ENCODE peak calls at places on chromosome 5, in five cellular contexts. Y is SK-N-SH, R is endothelial cell, S is GM13977, H is mammary epithelial cell. C is an unnamed sample.

GRCh38 chr5:16852251-16853005 is 83.7 kb downstream of the MYO10 start:
- DNase-seq in H (no peak), R (no peak), Y (no peak), S (no peak), C (no peak)

GRCh38 chr5:75374394-75374814 is 37.4 kb downstream of the HMGCR start:
- DNase-seq in R (no peak), S (no peak), Y (no peak), H (no peak), C (no peak)

GRCh38 chr5:177985430-177986040 is 10.5 kb downstream of the PROP1 start:
- DNase-seq in Y (no peak), S (no peak), R (no peak), H (no peak), C (no peak)

GRCh38 chr5:164600166-164600715 is 1094.8 kb downstream of the MAT2B start:
- DNase-seq in H (peak), S (no peak), Y (no peak), R (no peak), C (no peak)

GRCh38 chr5:1557114-1557873 is 33.5 kb upstream of the LPCAT1 start:
- DNase-seq in S (peak), H (no peak), Y (no peak), R (no peak), C (no peak)

GRCh38 chr5:662751-663435 is 30.3 kb downstream of the TPPP start:
- DNase-seq in R (no peak), H (no peak), S (no peak), Y (no peak), C (no peak)

GRCh38 chr5:151617841-151618710 is 26.9 kb upstream of the FAT2 start:
- DNase-seq in S (no peak), R (no peak), H (peak), Y (no peak), C (peak)

GRCh38 chr5:155193018-155193417 is 179.5 kb downstream of the KIF4B start:
- DNase-seq in S (no peak), Y (no peak), R (no peak), H (peak), C (peak)

GRCh38 chr5:4095918-4096630 is 500.4 kb downstream of the IRX1 start:
- DNase-seq in R (no peak), H (no peak), S (no peak), Y (no peak), C (no peak)

GRCh38 chr5:104998572-104998971 is 1436.0 kb upstream of the NUDT12 start:
- DNase-seq in Y (no peak), H (no peak), S (no peak), R (no peak), C (no peak)

GRCh38 chr5:110651507-110651906 is 75.0 kb downstream of the TMEM232 start:
- DNase-seq in Y (no peak), H (no peak), S (no peak), R (no peak), C (no peak)

GRCh38 chr5:174151579-174152181 is 106.2 kb downstream of the NSG2 start:
- DNase-seq in Y (no peak), H (no peak), R (no peak), S (no peak), C (no peak)

GRCh38 chr5:151005187-151005974 is 15.0 kb upstream of the GPX3 start:
- DNase-seq in S (no peak), R (no peak), Y (no peak), H (no peak), C (no peak)

GRCh38 chr5:126370796-126371718 is 52.2 kb upstream of the GRAMD2B start:
- DNase-seq in H (peak), S (no peak), R (no peak), Y (peak), C (peak)

GRCh38 chr5:172029876-172030275 is 23.4 kb upstream of the FBXW11 start:
- DNase-seq in S (no peak), R (no peak), Y (no peak), H (no peak), C (no peak)

GRCh38 chr5:111680737-111681413 is 76.1 kb downstream of the NREP start:
- DNase-seq in H (peak), R (no peak), S (no peak), Y (peak), C (peak)

GRCh38 chr5:124639095-124639665 is 107.3 kb downstream of the ZNF608 start:
- DNase-seq in S (no peak), R (no peak), H (no peak), Y (no peak), C (no peak)

GRCh38 chr5:1111727-1112289 is at the start of gene SLC12A7:
- DNase-seq in Y (peak), R (peak), H (peak), S (peak), C (peak)

GRCh38 chr5:41156739-41157138 is 56.6 kb downstream of the C6 start:
- DNase-seq in H (no peak), Y (no peak), S (no peak), R (no peak), C (no peak)

GRCh38 chr5:57524661-57525060 is 42.0 kb upstream of the ACTBL2 start:
- DNase-seq in S (no peak), Y (no peak), R (no peak), H (no peak), C (no peak)

GRCh38 chr5:423233-423565 is 19.8 kb upstream of the EXOC3 start:
- DNase-seq in Y (no peak), S (no peak), R (no peak), H (no peak), C (no peak)

GRCh38 chr5:138339086-138339456 is 1.0 kb downstream of the FAM53C start:
- DNase-seq in H (no peak), Y (no peak), R (peak), S (peak), C (peak)

GRCh38 chr5:159504106-159504856 is 174.0 kb upstream of the IL12B start:
- DNase-seq in S (no peak), H (no peak), R (no peak), Y (no peak), C (no peak)

GRCh38 chr5:88826959-88827585 is 55.9 kb downstream of the MEF2C start:
- DNase-seq in S (no peak), H (peak), R (peak), Y (no peak), C (peak)

GRCh38 chr5:1213508-1214162 is 11.5 kb upstream of the SLC6A18 start:
- DNase-seq in Y (no peak), R (no peak), S (no peak), H (no peak), C (no peak)

GRCh38 chr5:114325552-114325951 is 36.3 kb upstream of the KCNN2 start:
- DNase-seq in R (no peak), S (no peak), Y (no peak), H (peak), C (peak)

GRCh38 chr5:42970636-42971559 is 69.2 kb downstream of the ANXA2R start:
- DNase-seq in H (no peak), S (no peak), R (peak), Y (no peak), C (no peak)

GRCh38 chr5:82257729-82258128 is 20.4 kb downstream of the RPS23 start:
- DNase-seq in R (no peak), H (no peak), S (no peak), Y (no peak), C (no peak)

GRCh38 chr5:150261231-150261630 is 28.3 kb downstream of the CAMK2A start:
- DNase-seq in S (no peak), H (no peak), Y (no peak), R (no peak), C (no peak)

GRCh38 chr5:32339198-32339597 is 26.5 kb upstream of the MTMR12 start:
- DNase-seq in R (no peak), S (no peak), H (peak), Y (no peak), C (no peak)

GRCh38 chr5:32964246-32964645 is 253.1 kb downstream of the NPR3 start:
- DNase-seq in Y (no peak), H (peak), S (no peak), R (no peak), C (no peak)

GRCh38 chr5:67287795-67288194 is 91.2 kb upstream of the CD180 start:
- DNase-seq in R (no peak), S (no peak), Y (no peak), H (no peak), C (no peak)

GRCh38 chr5:180376511-180376910 is 23.4 kb upstream of the GFPT2 start:
- DNase-seq in S (no peak), H (no peak), Y (peak), R (no peak), C (no peak)

GRCh38 chr5:132961887-132962286 is 1.5 kb downstream of the AFF4 start:
- DNase-seq in S (no peak), R (no peak), H (peak), Y (no peak), C (no peak)

GRCh38 chr5:174323878-174324281 is 278.4 kb downstream of the NSG2 start:
- DNase-seq in S (peak), Y (peak), H (peak), R (peak), C (peak)

GRCh38 chr5:52799358-52799982 is 11.8 kb downstream of the ITGA1 start:
- DNase-seq in R (peak), S (no peak), Y (peak), H (no peak), C (no peak)

GRCh38 chr5:61301820-61302563 is 30.1 kb upstream of the ZSWIM6 start:
- DNase-seq in H (peak), R (no peak), Y (no peak), S (no peak), C (peak)

GRCh38 chr5:179827684-179828083 is 7.0 kb downstream of the SQSTM1 start:
- DNase-seq in H (peak), S (no peak), Y (peak), R (no peak), C (no peak)

GRCh38 chr5:169139381-169140125 is 161.4 kb downstream of the SLIT3 start:
- DNase-seq in R (no peak), H (no peak), S (no peak), Y (no peak), C (peak)

GRCh38 chr5:119022017-119022745 is 33.8 kb upstream of the DTWD2 start:
- DNase-seq in R (no peak), H (peak), Y (peak), S (peak), C (no peak)
- TF ChIP-seq CTCF in R (no peak), H (peak), Y (peak), S (peak), C (peak)

GRCh38 chr5:148135091-148136048 is 33.0 kb upstream of the SPINK14 start:
- DNase-seq in S (no peak), Y (no peak), R (no peak), H (no peak), C (no peak)

GRCh38 chr5:148145916-148146315 is 22.4 kb upstream of the SPINK14 start:
- DNase-seq in R (peak), S (no peak), H (peak), Y (no peak), C (peak)

GRCh38 chr5:148146487-148146886 is 21.9 kb upstream of the SPINK14 start:
- DNase-seq in H (no peak), S (no peak), Y (no peak), R (no peak), C (no peak)

GRCh38 chr5:148141645-148142044 is 26.7 kb upstream of the SPINK14 start:
- DNase-seq in R (no peak), Y (no peak), S (no peak), H (no peak), C (no peak)

GRCh38 chr5:148140846-148141245 is 27.5 kb upstream of the SPINK14 start:
- DNase-seq in Y (no peak), H (no peak), S (no peak), R (no peak), C (no peak)
- TF ChIP-seq CTCF in Y (no peak), H (no peak), S (no peak), R (no peak), C (no peak)

GRCh38 chr5:51684794-51685355 is 301.6 kb downstream of the ISL1 start:
- DNase-seq in H (no peak), R (no peak), S (no peak), Y (no peak), C (no peak)
- TF ChIP-seq CTCF in H (peak), R (no peak), S (no peak), Y (peak), C (peak)

DNA sequence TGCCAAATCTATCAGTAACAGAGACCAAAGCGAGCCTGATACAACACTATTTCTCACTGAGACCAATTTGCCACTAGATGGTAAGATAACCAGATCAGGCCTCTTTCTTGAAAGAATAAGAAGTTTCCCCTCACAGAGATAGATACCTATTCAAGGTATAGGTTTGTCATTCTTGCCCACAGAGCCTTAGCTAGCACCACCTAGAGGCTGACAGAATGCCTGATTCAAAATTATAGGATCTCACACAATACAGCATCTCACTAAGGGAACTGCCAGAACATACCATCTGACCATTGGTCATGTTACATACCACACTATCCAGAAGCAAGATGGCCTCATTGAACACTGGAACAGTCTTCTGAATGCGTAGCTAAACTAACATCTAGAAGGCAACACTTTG is 166.6 kb upstream of the HCN1 start:
- DNase-seq in S (no peak), Y (no peak), R (no peak), H (no peak), C (no peak)
- TF ChIP-seq CTCF in S (peak), Y (no peak), R (no peak), H (no peak), C (no peak)

DNA sequence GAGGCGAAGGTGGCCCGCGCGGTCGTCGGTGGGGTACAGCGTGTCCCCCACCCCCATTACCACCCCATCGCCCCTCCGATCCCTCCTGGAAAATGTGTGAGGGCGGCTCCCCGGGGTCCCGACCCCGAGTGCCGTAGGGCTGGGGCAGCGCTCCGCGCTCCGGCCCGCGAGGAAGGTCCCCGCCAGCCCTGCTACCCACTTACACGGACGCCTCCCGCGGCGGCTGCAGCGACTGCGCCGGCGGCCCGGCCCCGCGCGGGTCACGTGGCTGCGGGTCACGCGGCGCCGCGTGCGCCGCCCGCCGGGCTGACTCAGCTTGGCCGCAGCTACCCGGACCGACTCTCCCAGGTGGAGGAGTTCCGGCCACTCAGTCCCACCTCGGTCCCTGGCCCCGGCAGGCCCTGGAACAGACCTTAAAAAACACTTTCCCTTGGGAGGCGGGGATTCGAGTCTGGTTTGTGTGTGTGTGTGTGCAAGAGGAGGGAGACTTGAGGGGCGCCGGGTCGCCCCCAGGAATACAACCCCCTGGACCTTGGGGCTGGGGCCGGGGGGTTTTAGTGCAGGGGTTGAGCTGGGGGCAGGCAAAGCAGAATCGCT is at the start of gene GNPDA1:
- DNase-seq in S (peak), Y (peak), R (peak), H (peak), C (peak)
- TF ChIP-seq CTCF in S (no peak), Y (no peak), R (no peak), H (no peak), C (no peak)

DNA sequence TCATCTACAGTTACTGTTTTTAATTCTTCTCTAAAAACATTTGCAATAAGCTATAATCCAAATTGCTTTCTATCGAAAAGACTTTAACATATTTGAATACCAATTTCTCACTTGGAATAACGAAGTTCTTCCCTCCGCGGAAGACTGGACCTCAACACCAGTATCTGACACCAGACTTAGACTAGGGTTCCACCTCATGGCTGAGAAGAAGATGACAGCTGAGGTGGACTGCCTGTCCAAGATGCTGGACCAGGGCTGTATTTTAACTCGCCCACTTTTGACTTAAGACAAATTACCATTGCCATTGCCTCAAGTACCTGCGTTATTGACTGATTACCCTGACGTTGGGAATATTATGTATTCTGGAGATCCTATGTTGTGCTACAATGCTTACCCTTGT is 34.1 kb downstream of the ZMAT2 start:
- DNase-seq in S (no peak), Y (peak), R (no peak), H (no peak), C (no peak)
- TF ChIP-seq CTCF in S (no peak), Y (peak), R (no peak), H (peak), C (no peak)

DNA sequence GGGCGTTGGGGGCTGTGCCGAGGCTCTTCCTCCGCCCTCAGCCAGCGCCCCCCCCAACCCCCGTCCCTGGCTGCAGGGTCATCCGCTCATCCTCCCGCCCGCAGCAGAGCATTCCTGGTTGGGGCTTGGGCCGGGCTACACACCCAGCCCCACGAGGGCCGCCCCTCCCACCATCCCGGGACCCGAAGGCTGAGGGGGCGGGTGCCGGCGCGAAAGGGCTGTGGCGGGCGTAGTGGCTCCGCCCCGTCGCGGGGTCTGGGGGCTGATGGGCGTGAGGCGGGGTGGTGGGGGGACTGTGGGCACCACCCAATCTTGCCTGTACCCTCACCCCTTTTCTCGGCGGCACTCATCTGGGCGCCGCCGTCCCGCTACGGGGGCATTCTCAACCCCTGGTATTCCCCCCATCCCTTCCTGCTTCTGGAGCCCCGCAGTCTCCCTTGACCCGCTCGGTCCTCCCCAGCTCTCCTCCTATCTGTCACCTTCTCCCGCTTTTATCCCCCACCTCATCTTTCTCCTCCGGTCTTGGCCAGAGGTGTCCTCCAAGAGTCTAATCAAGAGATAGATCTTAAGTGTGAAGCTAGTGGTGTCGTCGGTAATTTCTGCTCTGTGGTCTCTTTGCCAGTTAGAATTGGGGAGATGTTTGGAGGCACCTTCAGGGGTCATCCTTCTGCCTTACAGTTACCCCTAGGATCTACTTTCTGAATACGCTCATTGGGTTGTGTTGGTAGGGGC is 1.6 kb downstream of the FER start:
- DNase-seq in H (peak), R (no peak), S (peak), Y (peak), C (peak)
- TF ChIP-seq CTCF in H (no peak), R (no peak), S (no peak), Y (no peak), C (no peak)

DNA sequence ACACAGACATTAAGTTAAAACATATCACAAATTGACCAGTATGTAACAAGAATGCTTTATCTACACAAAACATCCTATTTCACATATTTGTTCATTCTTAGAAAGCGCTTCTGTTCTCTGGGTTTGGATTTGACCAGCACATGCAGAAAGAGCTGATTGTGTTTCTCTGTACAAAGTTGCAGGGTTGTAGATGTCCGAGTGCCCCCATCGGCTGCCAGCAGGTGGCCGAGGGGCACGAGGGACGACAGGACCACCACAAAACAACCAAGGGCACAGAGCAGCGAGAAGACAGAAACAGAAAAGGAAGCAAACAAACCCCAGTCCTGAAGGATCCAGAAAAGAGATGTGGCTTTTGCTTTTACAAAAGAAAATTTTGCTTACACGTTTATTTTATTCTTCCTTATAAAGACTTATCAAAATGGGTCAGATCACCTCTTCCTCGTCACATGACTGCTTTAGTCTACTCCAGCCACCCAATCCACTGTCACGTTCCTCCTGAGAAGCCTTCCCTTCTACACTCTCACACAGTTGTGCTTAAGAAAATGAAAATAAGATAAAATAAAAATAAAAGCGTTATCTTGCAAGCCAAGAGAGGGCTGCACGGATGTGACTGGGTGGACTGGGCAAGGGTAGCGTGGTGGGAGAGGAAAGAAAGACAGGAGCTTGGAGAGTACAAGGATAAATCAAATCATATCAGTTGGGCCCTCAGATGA is 9.5 kb downstream of the OTP start:
- DNase-seq in H (no peak), Y (peak), S (peak), R (no peak), C (no peak)
- TF ChIP-seq CTCF in H (no peak), Y (no peak), S (no peak), R (peak), C (no peak)

GRCh38 chr5:122004201-122004600 is 42.4 kb downstream of the SRFBP1 start:
- DNase-seq in Y (no peak), H (no peak), S (no peak), R (no peak), C (no peak)
- TF ChIP-seq CTCF in Y (no peak), H (no peak), S (no peak), R (no peak), C (no peak)

C was measured in Calu3.